ENCODE peak calls at places on chromosomes 12 and 14, in four cellular contexts. One of them, this sample, is unnamed.
A peak's percentile ranks its signal among the peaks of the same experiment; 100 is the strongest.

GRCh38 chr12:4700621-4701026 is 19.6 kb upstream of the GALNT8 start:
- DNase-seq in HEK293T: no peak
- DNase-seq in choroid plexus epithelial cell: peak; percentile 34
- DNase-seq in pons: peak; percentile 36
- DNase-seq in this sample: no peak

GRCh38 chr12:27733052-27733656 is 22.5 kb downstream of the MRPS35 start:
- DNase-seq in pons: peak; percentile 14
- DNase-seq in HEK293T: peak; percentile 44
- DNase-seq in choroid plexus epithelial cell: peak; percentile 67
- DNase-seq in this sample: no peak

GRCh38 chr14:94850332-94851211 is 80.7 kb upstream of the GSC start:
- DNase-seq in choroid plexus epithelial cell: no peak
- DNase-seq in pons: no peak
- DNase-seq in HEK293T: no peak
- DNase-seq in this sample: no peak

GRCh38 chr12:65093571-65093970 is 27.5 kb downstream of the WIF1 start:
- DNase-seq in choroid plexus epithelial cell: no peak
- DNase-seq in pons: no peak
- DNase-seq in HEK293T: no peak
- DNase-seq in this sample: no peak

GRCh38 chr12:53601296-53601847 is 24.8 kb downstream of the ATF7 start:
- DNase-seq in pons: no peak
- DNase-seq in HEK293T: no peak
- DNase-seq in choroid plexus epithelial cell: no peak
- DNase-seq in this sample: no peak

GRCh38 chr14:91919814-91920213 is 27.7 kb downstream of the FBLN5 start:
- DNase-seq in choroid plexus epithelial cell: peak; percentile 76
- DNase-seq in pons: peak; percentile 48
- DNase-seq in HEK293T: no peak
- DNase-seq in this sample: no peak

GRCh38 chr12:89230376-89231101 is 121.8 kb downstream of the DUSP6 start:
- DNase-seq in pons: no peak
- DNase-seq in HEK293T: no peak
- DNase-seq in choroid plexus epithelial cell: no peak
- DNase-seq in this sample: peak; percentile 8

GRCh38 chr12:131085125-131085815 is 131.6 kb downstream of the ADGRD1 start:
- DNase-seq in HEK293T: no peak
- DNase-seq in pons: no peak
- DNase-seq in choroid plexus epithelial cell: no peak
- DNase-seq in this sample: no peak

GRCh38 chr14:64465856-64466554 is 706 bp downstream of the AKAP5 start:
- DNase-seq in choroid plexus epithelial cell: peak; percentile 49
- DNase-seq in HEK293T: peak; percentile 46
- DNase-seq in pons: peak; percentile 19
- DNase-seq in this sample: no peak

GRCh38 chr14:41167040-41167439 is 439.6 kb upstream of the LRFN5 start:
- DNase-seq in pons: no peak
- DNase-seq in choroid plexus epithelial cell: no peak
- DNase-seq in HEK293T: no peak
- DNase-seq in this sample: no peak

GRCh38 chr12:1630081-1630826 is 1.2 kb downstream of the WNT5B start:
- DNase-seq in choroid plexus epithelial cell: no peak
- DNase-seq in HEK293T: no peak
- DNase-seq in pons: no peak
- DNase-seq in this sample: no peak

GRCh38 chr14:75185251-75186040 is 9.0 kb upstream of the TMED10 start:
- DNase-seq in pons: no peak
- DNase-seq in HEK293T: no peak
- DNase-seq in choroid plexus epithelial cell: no peak
- DNase-seq in this sample: no peak

GRCh38 chr12:40921563-40922163 is 229.4 kb downstream of the CNTN1 start:
- DNase-seq in choroid plexus epithelial cell: peak; percentile 54
- DNase-seq in HEK293T: peak; percentile 11
- DNase-seq in pons: peak; percentile 34
- DNase-seq in this sample: peak; percentile 14

GRCh38 chr12:121578230-121579189 is 2.3 kb downstream of the KDM2B start:
- DNase-seq in choroid plexus epithelial cell: peak; percentile 14
- DNase-seq in pons: no peak
- DNase-seq in HEK293T: no peak
- DNase-seq in this sample: no peak

GRCh38 chr14:64806202-64806861 is 73.4 kb downstream of the SPTB start:
- DNase-seq in HEK293T: no peak
- DNase-seq in choroid plexus epithelial cell: peak; percentile 72
- DNase-seq in pons: no peak
- DNase-seq in this sample: peak; percentile 31

GRCh38 chr14:61145903-61146411 is 135.2 kb downstream of the TMEM30B start:
- DNase-seq in HEK293T: no peak
- DNase-seq in choroid plexus epithelial cell: peak; percentile 74
- DNase-seq in pons: no peak
- DNase-seq in this sample: peak; percentile 66

GRCh38 chr14:57390806-57391562 is 598 bp downstream of the NAA30 start:
- DNase-seq in HEK293T: peak; percentile 40
- DNase-seq in pons: no peak
- DNase-seq in choroid plexus epithelial cell: peak; percentile 31
- DNase-seq in this sample: no peak

GRCh38 chr14:54804720-54805060 is 97.9 kb downstream of the GCH1 start:
- DNase-seq in choroid plexus epithelial cell: no peak
- DNase-seq in pons: no peak
- DNase-seq in HEK293T: no peak
- DNase-seq in this sample: no peak

GRCh38 chr14:91729756-91730155 is 2.1 kb downstream of the CATSPERB start:
- DNase-seq in HEK293T: no peak
- DNase-seq in pons: no peak
- DNase-seq in choroid plexus epithelial cell: no peak
- DNase-seq in this sample: no peak

GRCh38 chr14:24597403-24597802 is 12.1 kb downstream of the GZMH start:
- DNase-seq in HEK293T: no peak
- DNase-seq in pons: no peak
- DNase-seq in choroid plexus epithelial cell: no peak
- DNase-seq in this sample: no peak

GRCh38 chr14:72715215-72715909 is 178.5 kb downstream of the DPF3 start:
- DNase-seq in pons: no peak
- DNase-seq in choroid plexus epithelial cell: no peak
- DNase-seq in HEK293T: no peak
- DNase-seq in this sample: no peak

GRCh38 chr14:48731260-48731659 is 854.9 kb downstream of the RPS29 start:
- DNase-seq in HEK293T: no peak
- DNase-seq in choroid plexus epithelial cell: no peak
- DNase-seq in pons: no peak
- DNase-seq in this sample: no peak

GRCh38 chr12:77724367-77724957 is 106.2 kb upstream of the NAV3 start:
- DNase-seq in pons: peak; percentile 73
- DNase-seq in HEK293T: peak; percentile 27
- DNase-seq in choroid plexus epithelial cell: peak; percentile 82
- DNase-seq in this sample: peak; percentile 46

GRCh38 chr14:78710963-78711362 is 540.8 kb downstream of the NRXN3 start:
- DNase-seq in pons: no peak
- DNase-seq in HEK293T: no peak
- DNase-seq in choroid plexus epithelial cell: no peak
- DNase-seq in this sample: no peak

GRCh38 chr12:47686645-47687240 is 19.1 kb downstream of the RPAP3 start:
- DNase-seq in HEK293T: peak; percentile 36
- DNase-seq in pons: peak; percentile 60
- DNase-seq in choroid plexus epithelial cell: peak; percentile 81
- DNase-seq in this sample: peak; percentile 21

GRCh38 chr12:71517145-71517846 is 77.7 kb downstream of the LGR5 start:
- DNase-seq in pons: no peak
- DNase-seq in choroid plexus epithelial cell: no peak
- DNase-seq in HEK293T: no peak
- DNase-seq in this sample: no peak

GRCh38 chr12:85641796-85642195 is 194.4 kb downstream of the RASSF9 start:
- DNase-seq in pons: no peak
- DNase-seq in HEK293T: no peak
- DNase-seq in choroid plexus epithelial cell: no peak
- DNase-seq in this sample: no peak

GRCh38 chr12:90013409-90013808 is 304.8 kb upstream of the ATP2B1 start:
- DNase-seq in HEK293T: no peak
- DNase-seq in pons: no peak
- DNase-seq in choroid plexus epithelial cell: peak; percentile 39
- DNase-seq in this sample: no peak

This sample was measured in foreskin melanocyte.